ENCODE peak calls at places on chromosomes 11 and 22, in seven cellular contexts. One of them, this sample, is unnamed. For H3K4me1 and H3K9me3, the result is how much of the 10 kb centered on the place peaks cover.

GRCh38 chr11:75265851-75266531 is 25.4 kb downstream of the TPBGL start:
- DNase-seq in endothelial cell of umbilical vein: no peak
- DNase-seq in tibial artery: peak
- DNase-seq in lower lobe of right lung: peak
- DNase-seq in GM23248: peak
- DNase-seq in A549: no peak
- DNase-seq in left ventricle myocardium inferior: no peak
- DNase-seq in this sample: peak

GRCh38 chr11:88383446-88383845 is 45.9 kb upstream of the CTSC start:
- DNase-seq in tibial artery: no peak
- DNase-seq in left ventricle myocardium inferior: no peak
- DNase-seq in GM23248: no peak
- DNase-seq in endothelial cell of umbilical vein: peak
- DNase-seq in A549: peak
- DNase-seq in lower lobe of right lung: no peak
- DNase-seq in this sample: no peak

GRCh38 chr11:17394743-17395390 is 6.4 kb upstream of the KCNJ11 start:
- DNase-seq in GM23248: no peak
- DNase-seq in tibial artery: no peak
- DNase-seq in endothelial cell of umbilical vein: no peak
- DNase-seq in lower lobe of right lung: no peak
- DNase-seq in A549: no peak
- DNase-seq in left ventricle myocardium inferior: no peak
- DNase-seq in this sample: no peak

GRCh38 chr11:46666516-46666915 is 33.9 kb downstream of the ARHGAP1 start:
- DNase-seq in left ventricle myocardium inferior: peak
- DNase-seq in lower lobe of right lung: no peak
- DNase-seq in endothelial cell of umbilical vein: no peak
- DNase-seq in A549: no peak
- DNase-seq in GM23248: no peak
- DNase-seq in tibial artery: peak
- DNase-seq in this sample: no peak

GRCh38 chr22:26476705-26477340 is 6.8 kb downstream of the HPS4 start:
- DNase-seq in GM23248: no peak
- DNase-seq in A549: no peak
- DNase-seq in left ventricle myocardium inferior: no peak
- DNase-seq in endothelial cell of umbilical vein: no peak
- DNase-seq in lower lobe of right lung: no peak
- DNase-seq in tibial artery: no peak
- DNase-seq in this sample: no peak

GRCh38 chr11:63985812-63986155 is 454 bp upstream of the OTUB1 start:
- DNase-seq in GM23248: peak
- DNase-seq in endothelial cell of umbilical vein: no peak
- DNase-seq in A549: no peak
- DNase-seq in tibial artery: no peak
- DNase-seq in left ventricle myocardium inferior: no peak
- DNase-seq in lower lobe of right lung: peak
- DNase-seq in this sample: no peak

GRCh38 chr11:32402836-32403235 is 32.5 kb downstream of the WT1 start:
- DNase-seq in tibial artery: no peak
- DNase-seq in endothelial cell of umbilical vein: no peak
- DNase-seq in lower lobe of right lung: no peak
- DNase-seq in A549: no peak
- DNase-seq in GM23248: no peak
- DNase-seq in left ventricle myocardium inferior: no peak
- DNase-seq in this sample: no peak

GRCh38 chr11:6200975-6201374 is 2.0 kb downstream of the OR52W1 start:
- DNase-seq in GM23248: no peak
- DNase-seq in A549: no peak
- DNase-seq in endothelial cell of umbilical vein: no peak
- DNase-seq in tibial artery: no peak
- DNase-seq in left ventricle myocardium inferior: peak
- DNase-seq in lower lobe of right lung: peak
- DNase-seq in this sample: no peak

GRCh38 chr11:72548481-72548880 is 114.2 kb upstream of the CLPB start:
- DNase-seq in left ventricle myocardium inferior: no peak
- DNase-seq in tibial artery: no peak
- DNase-seq in A549: no peak
- DNase-seq in GM23248: no peak
- DNase-seq in endothelial cell of umbilical vein: no peak
- DNase-seq in lower lobe of right lung: no peak
- DNase-seq in this sample: no peak

GRCh38 chr11:33835143-33835878 is 56.6 kb downstream of the LMO2 start:
- DNase-seq in endothelial cell of umbilical vein: peak
- DNase-seq in left ventricle myocardium inferior: no peak
- DNase-seq in tibial artery: no peak
- DNase-seq in GM23248: peak
- DNase-seq in A549: peak
- DNase-seq in lower lobe of right lung: no peak
- DNase-seq in this sample: no peak

GRCh38 chr22:44396727-44397722 is 84.3 kb upstream of the SHISAL1 start:
- DNase-seq in GM23248: no peak
- DNase-seq in lower lobe of right lung: peak
- DNase-seq in left ventricle myocardium inferior: no peak
- DNase-seq in endothelial cell of umbilical vein: no peak
- DNase-seq in A549: no peak
- DNase-seq in tibial artery: peak
- DNase-seq in this sample: peak

GRCh38 chr11:1876361-1877063 is 15.2 kb downstream of the PRR33 start:
- DNase-seq in endothelial cell of umbilical vein: no peak
- DNase-seq in lower lobe of right lung: peak
- DNase-seq in GM23248: peak
- DNase-seq in left ventricle myocardium inferior: peak
- DNase-seq in A549: peak
- DNase-seq in tibial artery: peak
- DNase-seq in this sample: peak

GRCh38 chr11:71370895-71371673 is 77.1 kb downstream of the DHCR7 start:
- DNase-seq in GM23248: no peak
- DNase-seq in lower lobe of right lung: no peak
- DNase-seq in A549: no peak
- DNase-seq in left ventricle myocardium inferior: no peak
- DNase-seq in tibial artery: no peak
- DNase-seq in endothelial cell of umbilical vein: no peak
- DNase-seq in this sample: no peak

GRCh38 chr11:120224386-120224785 is 13.6 kb downstream of the OAF start:
- DNase-seq in left ventricle myocardium inferior: no peak
- DNase-seq in tibial artery: no peak
- DNase-seq in lower lobe of right lung: no peak
- DNase-seq in A549: no peak
- DNase-seq in endothelial cell of umbilical vein: no peak
- DNase-seq in GM23248: no peak
- DNase-seq in this sample: no peak

GRCh38 chr11:68950268-68950667 is 30.5 kb downstream of the MRGPRD start:
- DNase-seq in A549: peak
- DNase-seq in lower lobe of right lung: no peak
- DNase-seq in GM23248: peak
- DNase-seq in endothelial cell of umbilical vein: peak
- DNase-seq in tibial artery: no peak
- DNase-seq in left ventricle myocardium inferior: no peak
- DNase-seq in this sample: no peak

GRCh38 chr11:9004310-9004945 is 627 bp upstream of the NRIP3 start:
- DNase-seq in endothelial cell of umbilical vein: no peak
- DNase-seq in A549: no peak
- DNase-seq in GM23248: no peak
- DNase-seq in tibial artery: no peak
- DNase-seq in lower lobe of right lung: peak
- DNase-seq in left ventricle myocardium inferior: no peak
- DNase-seq in this sample: peak

GRCh38 chr11:2790581-2790925 is 90.8 kb upstream of the KCNQ1OT1 start:
- DNase-seq in left ventricle myocardium inferior: peak
- DNase-seq in endothelial cell of umbilical vein: no peak
- DNase-seq in tibial artery: peak
- DNase-seq in lower lobe of right lung: peak
- DNase-seq in GM23248: no peak
- DNase-seq in A549: no peak
- DNase-seq in this sample: peak

GRCh38 chr11:59822989-59823566 is 12.5 kb upstream of the MRPL16 start:
- DNase-seq in endothelial cell of umbilical vein: peak
- DNase-seq in tibial artery: no peak
- DNase-seq in A549: peak
- DNase-seq in GM23248: peak
- DNase-seq in lower lobe of right lung: no peak
- DNase-seq in left ventricle myocardium inferior: no peak
- DNase-seq in this sample: no peak

GRCh38 chr11:129021295-129021694 is 78.6 kb upstream of the TP53AIP1 start:
- DNase-seq in GM23248: peak
- DNase-seq in left ventricle myocardium inferior: no peak
- DNase-seq in A549: no peak
- DNase-seq in tibial artery: no peak
- DNase-seq in endothelial cell of umbilical vein: no peak
- DNase-seq in lower lobe of right lung: no peak
- DNase-seq in this sample: no peak

GRCh38 chr22:37747090-37747714 is 50.4 kb downstream of the TRIOBP start:
- DNase-seq in A549: peak
- DNase-seq in endothelial cell of umbilical vein: peak
- DNase-seq in left ventricle myocardium inferior: peak
- DNase-seq in tibial artery: no peak
- DNase-seq in lower lobe of right lung: no peak
- DNase-seq in GM23248: peak
- DNase-seq in this sample: no peak

GRCh38 chr11:124667601-124668000 is 5.9 kb downstream of the SIAE start:
- DNase-seq in endothelial cell of umbilical vein: no peak
- DNase-seq in tibial artery: no peak
- DNase-seq in lower lobe of right lung: no peak
- DNase-seq in GM23248: no peak
- DNase-seq in left ventricle myocardium inferior: no peak
- DNase-seq in A549: no peak
- DNase-seq in this sample: no peak

GRCh38 chr11:128692750-128693578 is 908 bp upstream of the FLI1 start:
- DNase-seq in left ventricle myocardium inferior: no peak
- DNase-seq in lower lobe of right lung: peak
- DNase-seq in GM23248: peak
- DNase-seq in A549: peak
- DNase-seq in endothelial cell of umbilical vein: no peak
- DNase-seq in tibial artery: peak
- DNase-seq in this sample: peak

GRCh38 chr11:117481036-117481435 is 153.4 kb downstream of the CEP164 start:
- DNase-seq in tibial artery: no peak
- DNase-seq in lower lobe of right lung: no peak
- DNase-seq in GM23248: no peak
- DNase-seq in left ventricle myocardium inferior: no peak
- DNase-seq in A549: no peak
- DNase-seq in endothelial cell of umbilical vein: no peak
- DNase-seq in this sample: no peak
- H3K27ac ChIP-seq in tibial artery: no peak
- H3K27ac ChIP-seq in lower lobe of right lung: no peak
- H3K27ac ChIP-seq in GM23248: no peak
- H3K27ac ChIP-seq in left ventricle myocardium inferior: no peak
- H3K27ac ChIP-seq in A549: no peak
- H3K27ac ChIP-seq in endothelial cell of umbilical vein: no peak
- H3K27ac ChIP-seq in this sample: no peak

GRCh38 chr11:44944853-44945235 is 5.8 kb downstream of the TP53I11 start:
- DNase-seq in GM23248: no peak
- DNase-seq in lower lobe of right lung: no peak
- DNase-seq in left ventricle myocardium inferior: no peak
- DNase-seq in endothelial cell of umbilical vein: no peak
- DNase-seq in tibial artery: no peak
- DNase-seq in A549: no peak
- DNase-seq in this sample: peak

GRCh38 chr11:44944181-44944852 is 6.4 kb downstream of the TP53I11 start:
- DNase-seq in tibial artery: no peak
- DNase-seq in lower lobe of right lung: no peak
- DNase-seq in A549: no peak
- DNase-seq in GM23248: no peak
- DNase-seq in left ventricle myocardium inferior: no peak
- DNase-seq in endothelial cell of umbilical vein: no peak
- DNase-seq in this sample: no peak

GRCh38 chr11:44947114-44947513 is 3.6 kb downstream of the TP53I11 start:
- DNase-seq in left ventricle myocardium inferior: no peak
- DNase-seq in tibial artery: no peak
- DNase-seq in endothelial cell of umbilical vein: no peak
- DNase-seq in lower lobe of right lung: no peak
- DNase-seq in GM23248: no peak
- DNase-seq in A549: no peak
- DNase-seq in this sample: no peak

GRCh38 chr11:44946268-44946667 is 4.4 kb downstream of the TP53I11 start:
- DNase-seq in GM23248: peak
- DNase-seq in A549: no peak
- DNase-seq in lower lobe of right lung: no peak
- DNase-seq in left ventricle myocardium inferior: peak
- DNase-seq in endothelial cell of umbilical vein: no peak
- DNase-seq in tibial artery: peak
- DNase-seq in this sample: no peak

GRCh38 chr11:44945639-44946038 is 5.0 kb downstream of the TP53I11 start:
- DNase-seq in tibial artery: no peak
- DNase-seq in GM23248: no peak
- DNase-seq in lower lobe of right lung: no peak
- DNase-seq in A549: no peak
- DNase-seq in left ventricle myocardium inferior: peak
- DNase-seq in endothelial cell of umbilical vein: peak
- DNase-seq in this sample: no peak
- H3K4me1 ChIP-seq in tibial artery: under half
- H3K4me1 ChIP-seq in GM23248: under half
- H3K4me1 ChIP-seq in lower lobe of right lung: half or more
- H3K4me1 ChIP-seq in A549: under half
- H3K4me1 ChIP-seq in left ventricle myocardium inferior: half or more
- H3K4me1 ChIP-seq in endothelial cell of umbilical vein: under half
- H3K4me1 ChIP-seq in this sample: half or more

GRCh38 chr22:47987885-47988515 is 1225.5 kb downstream of the TBC1D22A start:
- DNase-seq in GM23248: no peak
- DNase-seq in left ventricle myocardium inferior: no peak
- DNase-seq in lower lobe of right lung: no peak
- DNase-seq in tibial artery: no peak
- DNase-seq in A549: no peak
- DNase-seq in endothelial cell of umbilical vein: no peak
- DNase-seq in this sample: no peak
- H3K9me3 ChIP-seq in GM23248: under half
- H3K9me3 ChIP-seq in left ventricle myocardium inferior: under half
- H3K9me3 ChIP-seq in lower lobe of right lung: under half
- H3K9me3 ChIP-seq in tibial artery: under half
- H3K9me3 ChIP-seq in A549: under half
- H3K9me3 ChIP-seq in endothelial cell of umbilical vein: under half
- H3K9me3 ChIP-seq in this sample: under half

GRCh38 chr22:31228425-31228824 is 16.3 kb downstream of the LIMK2 start:
- DNase-seq in tibial artery: no peak
- DNase-seq in left ventricle myocardium inferior: no peak
- DNase-seq in lower lobe of right lung: no peak
- DNase-seq in A549: no peak
- DNase-seq in GM23248: no peak
- DNase-seq in endothelial cell of umbilical vein: no peak
- DNase-seq in this sample: no peak

GRCh38 chr22:31230155-31230870 is 18.2 kb downstream of the LIMK2 start:
- DNase-seq in lower lobe of right lung: no peak
- DNase-seq in A549: no peak
- DNase-seq in endothelial cell of umbilical vein: peak
- DNase-seq in left ventricle myocardium inferior: no peak
- DNase-seq in tibial artery: no peak
- DNase-seq in GM23248: peak
- DNase-seq in this sample: no peak

GRCh38 chr22:31233001-31233400 is 20.9 kb downstream of the LIMK2 start:
- DNase-seq in lower lobe of right lung: no peak
- DNase-seq in tibial artery: no peak
- DNase-seq in A549: no peak
- DNase-seq in endothelial cell of umbilical vein: peak
- DNase-seq in GM23248: no peak
- DNase-seq in left ventricle myocardium inferior: no peak
- DNase-seq in this sample: no peak

GRCh38 chr22:31229402-31230140 is 17.5 kb downstream of the LIMK2 start:
- DNase-seq in left ventricle myocardium inferior: peak
- DNase-seq in tibial artery: no peak
- DNase-seq in A549: no peak
- DNase-seq in lower lobe of right lung: no peak
- DNase-seq in endothelial cell of umbilical vein: peak
- DNase-seq in GM23248: peak
- DNase-seq in this sample: peak

GRCh38 chr22:31230871-31231621 is 18.9 kb downstream of the LIMK2 start:
- DNase-seq in tibial artery: no peak
- DNase-seq in lower lobe of right lung: no peak
- DNase-seq in GM23248: peak
- DNase-seq in endothelial cell of umbilical vein: peak
- DNase-seq in A549: peak
- DNase-seq in left ventricle myocardium inferior: no peak
- DNase-seq in this sample: no peak
- H3K27ac ChIP-seq in tibial artery: peak
- H3K27ac ChIP-seq in lower lobe of right lung: peak
- H3K27ac ChIP-seq in GM23248: no peak
- H3K27ac ChIP-seq in endothelial cell of umbilical vein: peak
- H3K27ac ChIP-seq in A549: no peak
- H3K27ac ChIP-seq in left ventricle myocardium inferior: peak
- H3K27ac ChIP-seq in this sample: peak

This sample was measured in left lung.